ENCODE peak calls at places on chromosomes 2 and 18, in seven cellular contexts. C, V, X, A, L, H and Y are unnamed samples.

GRCh38 chr2:10171006-10171800 is 48.7 kb downstream of the RRM2 start:
- DNase-seq in C (no peak), V (no peak), X (no peak), A (no peak), L (no peak), H (no peak), Y (no peak)

GRCh38 chr2:145380436-145381017 is 860.6 kb upstream of the ZEB2 start:
- DNase-seq in C (peak), V (no peak), X (no peak), A (peak), L (peak), H (peak), Y (peak)

GRCh38 chr2:149885946-149886345 is 298.4 kb upstream of the MMADHC start:
- DNase-seq in C (peak), V (no peak), X (no peak), A (no peak), L (no peak), H (no peak), Y (no peak)

GRCh38 chr2:16716944-16717343 is 51.3 kb upstream of the CYRIA start:
- DNase-seq in C (no peak), V (no peak), X (no peak), A (no peak), L (no peak), H (no peak), Y (no peak)

GRCh38 chr2:31805688-31806087 is 205.1 kb downstream of the MEMO1 start:
- DNase-seq in C (no peak), V (no peak), X (no peak), A (no peak), L (no peak), H (no peak), Y (no peak)

GRCh38 chr18:12597775-12598174 is 60.1 kb downstream of the SPIRE1 start:
- DNase-seq in C (peak), V (no peak), X (no peak), A (peak), L (peak), H (peak), Y (peak)

GRCh38 chr18:55384551-55385275 is 203.3 kb downstream of the TCF4 start:
- DNase-seq in C (peak), V (peak), X (no peak), A (no peak), L (peak), H (no peak), Y (peak)

GRCh38 chr2:137966043-137966442 is 1.8 kb downstream of the HNMT start:
- DNase-seq in C (no peak), V (no peak), X (no peak), A (no peak), L (no peak), H (no peak), Y (no peak)